ENCODE peak calls at places on chromosomes 16 and 17, in six cellular contexts. One of them, this sample, is unnamed.

GRCh38 chr17:8376302-8377067 is at the start of gene KRABD2:
- DNase-seq in iris pigment epithelial cell: peak
- DNase-seq in kidney glomerular epithelial cell: peak
- DNase-seq in KG1: peak
- DNase-seq in Karpas-422: peak
- DNase-seq in substantia nigra: peak
- DNase-seq in this sample: peak

GRCh38 chr17:71084219-71084618 is 914.9 kb downstream of the KCNJ2 start:
- DNase-seq in iris pigment epithelial cell: peak
- DNase-seq in kidney glomerular epithelial cell: no peak
- DNase-seq in KG1: peak
- DNase-seq in Karpas-422: peak
- DNase-seq in substantia nigra: no peak
- DNase-seq in this sample: no peak

GRCh38 chr17:66893382-66893781 is 58.5 kb downstream of the CACNG5 start:
- DNase-seq in iris pigment epithelial cell: no peak
- DNase-seq in kidney glomerular epithelial cell: no peak
- DNase-seq in KG1: no peak
- DNase-seq in Karpas-422: no peak
- DNase-seq in substantia nigra: no peak
- DNase-seq in this sample: no peak

GRCh38 chr17:74354123-74354522 is 7.5 kb downstream of the BTBD17 start:
- DNase-seq in iris pigment epithelial cell: no peak
- DNase-seq in kidney glomerular epithelial cell: no peak
- DNase-seq in KG1: peak
- DNase-seq in Karpas-422: peak
- DNase-seq in substantia nigra: no peak
- DNase-seq in this sample: no peak

GRCh38 chr16:67181346-67181745 is 2.4 kb downstream of the MATCAP1 start:
- DNase-seq in iris pigment epithelial cell: peak
- DNase-seq in kidney glomerular epithelial cell: peak
- DNase-seq in KG1: no peak
- DNase-seq in Karpas-422: no peak
- DNase-seq in substantia nigra: no peak
- DNase-seq in this sample: no peak

GRCh38 chr17:64262422-64263260 is at the start of gene TEX2:
- DNase-seq in iris pigment epithelial cell: peak
- DNase-seq in kidney glomerular epithelial cell: no peak
- DNase-seq in KG1: no peak
- DNase-seq in Karpas-422: peak
- DNase-seq in substantia nigra: no peak
- DNase-seq in this sample: no peak

GRCh38 chr17:41782142-41782541 is 4.4 kb downstream of the JUP start:
- DNase-seq in iris pigment epithelial cell: no peak
- DNase-seq in kidney glomerular epithelial cell: no peak
- DNase-seq in KG1: no peak
- DNase-seq in Karpas-422: no peak
- DNase-seq in substantia nigra: no peak
- DNase-seq in this sample: no peak

GRCh38 chr16:67246945-67247697 is at the start of gene FHOD1:
- DNase-seq in iris pigment epithelial cell: peak
- DNase-seq in kidney glomerular epithelial cell: peak
- DNase-seq in KG1: peak
- DNase-seq in Karpas-422: peak
- DNase-seq in substantia nigra: peak
- DNase-seq in this sample: peak

GRCh38 chr16:200388-200787 is 20.1 kb downstream of the HBQ1 start:
- DNase-seq in iris pigment epithelial cell: peak
- DNase-seq in kidney glomerular epithelial cell: peak
- DNase-seq in KG1: no peak
- DNase-seq in Karpas-422: no peak
- DNase-seq in substantia nigra: no peak
- DNase-seq in this sample: no peak

GRCh38 chr16:68792465-68793324 is 50.6 kb upstream of the TANGO6 start:
- DNase-seq in iris pigment epithelial cell: peak
- DNase-seq in kidney glomerular epithelial cell: peak
- DNase-seq in KG1: no peak
- DNase-seq in Karpas-422: no peak
- DNase-seq in substantia nigra: no peak
- DNase-seq in this sample: no peak

GRCh38 chr17:72361892-72362291 is 241.1 kb downstream of the SOX9 start:
- DNase-seq in iris pigment epithelial cell: no peak
- DNase-seq in kidney glomerular epithelial cell: no peak
- DNase-seq in KG1: no peak
- DNase-seq in Karpas-422: no peak
- DNase-seq in substantia nigra: no peak
- DNase-seq in this sample: no peak

GRCh38 chr17:75396781-75397180 is 8.7 kb downstream of the GRB2 start:
- DNase-seq in iris pigment epithelial cell: no peak
- DNase-seq in kidney glomerular epithelial cell: no peak
- DNase-seq in KG1: no peak
- DNase-seq in Karpas-422: peak
- DNase-seq in substantia nigra: no peak
- DNase-seq in this sample: no peak

GRCh38 chr16:1002399-1003161 is 21.0 kb downstream of the SOX8 start:
- DNase-seq in iris pigment epithelial cell: peak
- DNase-seq in kidney glomerular epithelial cell: peak
- DNase-seq in KG1: no peak
- DNase-seq in Karpas-422: no peak
- DNase-seq in substantia nigra: no peak
- DNase-seq in this sample: no peak

GRCh38 chr17:15414502-15415348 is 52.7 kb downstream of the CDRT4 start:
- DNase-seq in iris pigment epithelial cell: no peak
- DNase-seq in kidney glomerular epithelial cell: no peak
- DNase-seq in KG1: no peak
- DNase-seq in Karpas-422: no peak
- DNase-seq in substantia nigra: peak
- DNase-seq in this sample: peak

GRCh38 chr16:28839899-28840298 is 6.2 kb downstream of the TUFM start:
- DNase-seq in iris pigment epithelial cell: no peak
- DNase-seq in kidney glomerular epithelial cell: no peak
- DNase-seq in KG1: no peak
- DNase-seq in Karpas-422: peak
- DNase-seq in substantia nigra: no peak
- DNase-seq in this sample: no peak

GRCh38 chr17:61904094-61904710 is 23.6 kb downstream of the INTS2 start:
- DNase-seq in iris pigment epithelial cell: no peak
- DNase-seq in kidney glomerular epithelial cell: no peak
- DNase-seq in KG1: no peak
- DNase-seq in Karpas-422: no peak
- DNase-seq in substantia nigra: no peak
- DNase-seq in this sample: no peak

GRCh38 chr16:88750854-88751253 is 34.2 kb downstream of the PIEZO1 start:
- DNase-seq in iris pigment epithelial cell: no peak
- DNase-seq in kidney glomerular epithelial cell: no peak
- DNase-seq in KG1: no peak
- DNase-seq in Karpas-422: no peak
- DNase-seq in substantia nigra: no peak
- DNase-seq in this sample: no peak

This sample was measured in NCI-H524 treated with DMSO at 0.1 percent for 48 hours.